ENCODE peak calls at places on chromosome 12, in eight cellular contexts. One of them, this sample, is unnamed.

GRCh38 chr12:131894981-131895639 is 688 bp downstream of the ULK1 start:
- DNase-seq in colonic mucosa: peak
- DNase-seq in lower lobe of right lung: no peak
- DNase-seq in fibroblast of pulmonary artery: no peak
- DNase-seq in cardiac muscle cell: no peak
- DNase-seq in HFFc6: no peak
- DNase-seq in EH: no peak
- DNase-seq in GM12864: no peak
- DNase-seq in this sample: no peak

GRCh38 chr12:125145196-125145595 is 80.0 kb downstream of the AACS start:
- DNase-seq in colonic mucosa: no peak
- DNase-seq in lower lobe of right lung: no peak
- DNase-seq in fibroblast of pulmonary artery: no peak
- DNase-seq in cardiac muscle cell: no peak
- DNase-seq in HFFc6: no peak
- DNase-seq in EH: peak
- DNase-seq in GM12864: no peak
- DNase-seq in this sample: no peak

GRCh38 chr12:117972341-117972740 is 3.6 kb upstream of the KSR2 start:
- DNase-seq in colonic mucosa: peak
- DNase-seq in lower lobe of right lung: no peak
- DNase-seq in fibroblast of pulmonary artery: no peak
- DNase-seq in cardiac muscle cell: no peak
- DNase-seq in HFFc6: no peak
- DNase-seq in EH: no peak
- DNase-seq in GM12864: no peak
- DNase-seq in this sample: no peak

GRCh38 chr12:101299931-101300330 is 20.0 kb downstream of the UTP20 start:
- DNase-seq in colonic mucosa: no peak
- DNase-seq in lower lobe of right lung: no peak
- DNase-seq in fibroblast of pulmonary artery: no peak
- DNase-seq in cardiac muscle cell: no peak
- DNase-seq in HFFc6: no peak
- DNase-seq in EH: no peak
- DNase-seq in GM12864: no peak
- DNase-seq in this sample: no peak

GRCh38 chr12:41014643-41015020 is 173.5 kb upstream of the PDZRN4 start:
- DNase-seq in colonic mucosa: no peak
- DNase-seq in lower lobe of right lung: no peak
- DNase-seq in fibroblast of pulmonary artery: peak
- DNase-seq in cardiac muscle cell: peak
- DNase-seq in HFFc6: no peak
- DNase-seq in EH: peak
- DNase-seq in GM12864: no peak
- DNase-seq in this sample: no peak

GRCh38 chr12:95277139-95277538 is 59.5 kb downstream of the VEZT start:
- DNase-seq in colonic mucosa: no peak
- DNase-seq in lower lobe of right lung: no peak
- DNase-seq in fibroblast of pulmonary artery: peak
- DNase-seq in cardiac muscle cell: peak
- DNase-seq in HFFc6: peak
- DNase-seq in EH: peak
- DNase-seq in GM12864: no peak
- DNase-seq in this sample: no peak

GRCh38 chr12:68290126-68290525 is 36.7 kb upstream of the IL22 start:
- DNase-seq in colonic mucosa: no peak
- DNase-seq in lower lobe of right lung: no peak
- DNase-seq in fibroblast of pulmonary artery: no peak
- DNase-seq in cardiac muscle cell: no peak
- DNase-seq in HFFc6: peak
- DNase-seq in EH: no peak
- DNase-seq in GM12864: peak
- DNase-seq in this sample: no peak

GRCh38 chr12:91887957-91888356 is 257.7 kb downstream of the BTG1 start:
- DNase-seq in colonic mucosa: no peak
- DNase-seq in lower lobe of right lung: no peak
- DNase-seq in fibroblast of pulmonary artery: no peak
- DNase-seq in cardiac muscle cell: no peak
- DNase-seq in HFFc6: no peak
- DNase-seq in EH: no peak
- DNase-seq in GM12864: no peak
- DNase-seq in this sample: no peak

GRCh38 chr12:121918679-121919038 is 267 bp downstream of the CFAP251 start:
- DNase-seq in colonic mucosa: no peak
- DNase-seq in lower lobe of right lung: no peak
- DNase-seq in fibroblast of pulmonary artery: no peak
- DNase-seq in cardiac muscle cell: no peak
- DNase-seq in HFFc6: no peak
- DNase-seq in EH: no peak
- DNase-seq in GM12864: no peak
- DNase-seq in this sample: no peak

GRCh38 chr12:110860833-110861291 is 14.1 kb downstream of the CCDC63 start:
- DNase-seq in colonic mucosa: no peak
- DNase-seq in lower lobe of right lung: no peak
- DNase-seq in fibroblast of pulmonary artery: peak
- DNase-seq in cardiac muscle cell: no peak
- DNase-seq in HFFc6: no peak
- DNase-seq in EH: no peak
- DNase-seq in GM12864: no peak
- DNase-seq in this sample: no peak

GRCh38 chr12:112812598-112813406 is 21.3 kb downstream of the RPH3A start:
- DNase-seq in colonic mucosa: no peak
- DNase-seq in lower lobe of right lung: no peak
- DNase-seq in fibroblast of pulmonary artery: no peak
- DNase-seq in cardiac muscle cell: peak
- DNase-seq in HFFc6: no peak
- DNase-seq in EH: no peak
- DNase-seq in GM12864: no peak
- DNase-seq in this sample: no peak

GRCh38 chr12:131928080-131928764 is 854 bp upstream of the PUS1 start:
- DNase-seq in colonic mucosa: no peak
- DNase-seq in lower lobe of right lung: no peak
- DNase-seq in fibroblast of pulmonary artery: peak
- DNase-seq in cardiac muscle cell: peak
- DNase-seq in HFFc6: no peak
- DNase-seq in EH: peak
- DNase-seq in GM12864: no peak
- DNase-seq in this sample: no peak

GRCh38 chr12:8956772-8957171 is 7.3 kb upstream of the M6PR start:
- DNase-seq in colonic mucosa: no peak
- DNase-seq in lower lobe of right lung: no peak
- DNase-seq in fibroblast of pulmonary artery: no peak
- DNase-seq in cardiac muscle cell: no peak
- DNase-seq in HFFc6: no peak
- DNase-seq in EH: no peak
- DNase-seq in GM12864: no peak
- DNase-seq in this sample: no peak

GRCh38 chr12:122793685-122794106 is 19.3 kb downstream of the CCDC62 start:
- DNase-seq in colonic mucosa: peak
- DNase-seq in lower lobe of right lung: peak
- DNase-seq in fibroblast of pulmonary artery: peak
- DNase-seq in cardiac muscle cell: peak
- DNase-seq in HFFc6: peak
- DNase-seq in EH: peak
- DNase-seq in GM12864: peak
- DNase-seq in this sample: no peak

GRCh38 chr12:107917912-107918800 is 143.7 kb downstream of the ASCL4 start:
- DNase-seq in colonic mucosa: no peak
- DNase-seq in lower lobe of right lung: no peak
- DNase-seq in fibroblast of pulmonary artery: peak
- DNase-seq in cardiac muscle cell: peak
- DNase-seq in HFFc6: no peak
- DNase-seq in EH: peak
- DNase-seq in GM12864: no peak
- DNase-seq in this sample: no peak

GRCh38 chr12:132597333-132598283 is 12.8 kb downstream of the LRCOL1 start:
- DNase-seq in colonic mucosa: no peak
- DNase-seq in lower lobe of right lung: no peak
- DNase-seq in fibroblast of pulmonary artery: peak
- DNase-seq in cardiac muscle cell: peak
- DNase-seq in HFFc6: peak
- DNase-seq in EH: peak
- DNase-seq in GM12864: no peak
- DNase-seq in this sample: no peak

GRCh38 chr12:3213768-3214167 is 136.6 kb downstream of the TSPAN9 start:
- DNase-seq in colonic mucosa: no peak
- DNase-seq in lower lobe of right lung: no peak
- DNase-seq in fibroblast of pulmonary artery: no peak
- DNase-seq in cardiac muscle cell: no peak
- DNase-seq in HFFc6: no peak
- DNase-seq in EH: no peak
- DNase-seq in GM12864: no peak
- DNase-seq in this sample: no peak

GRCh38 chr12:102374190-102374589 is 106.2 kb downstream of the IGF1 start:
- DNase-seq in colonic mucosa: no peak
- DNase-seq in lower lobe of right lung: no peak
- DNase-seq in fibroblast of pulmonary artery: no peak
- DNase-seq in cardiac muscle cell: no peak
- DNase-seq in HFFc6: no peak
- DNase-seq in EH: peak
- DNase-seq in GM12864: no peak
- DNase-seq in this sample: no peak

This sample was measured in omental fat pad.